ENCODE peak calls at places on chromosomes 13 and 19, in eight cellular contexts. One of them, this sample, is unnamed.

GRCh38 chr13:79782541-79783216 is 301.7 kb downstream of the NDFIP2 start:
- DNase-seq in HFF-Myc: no peak
- DNase-seq in mucosa of gallbladder: no peak
- DNase-seq in NCI-H187 treated with DMSO at 0.1 percent for 48 hours: no peak
- DNase-seq in neural crest cell: peak; percentile 70
- DNase-seq in activated CD4-positive, alpha-beta T cell treated with anti-CD3 and anti-CD28 coated beads, Interleukin-2, amount 50 U/mL, for 48 hours: no peak
- DNase-seq in T-helper 2 cell: no peak
- DNase-seq in M059J: peak; percentile 54
- DNase-seq in this sample: no peak

GRCh38 chr13:110044521-110045200 is 258.3 kb upstream of the IRS2 start:
- DNase-seq in T-helper 2 cell: no peak
- DNase-seq in HFF-Myc: peak; percentile 56
- DNase-seq in neural crest cell: no peak
- DNase-seq in M059J: no peak
- DNase-seq in activated CD4-positive, alpha-beta T cell treated with anti-CD3 and anti-CD28 coated beads, Interleukin-2, amount 50 U/mL, for 48 hours: no peak
- DNase-seq in NCI-H187 treated with DMSO at 0.1 percent for 48 hours: peak; percentile 74
- DNase-seq in mucosa of gallbladder: no peak
- DNase-seq in this sample: no peak

GRCh38 chr19:7928741-7929701 is 3.1 kb upstream of the CTXN1 start:
- DNase-seq in T-helper 2 cell: peak; percentile 68
- DNase-seq in mucosa of gallbladder: no peak
- DNase-seq in M059J: peak; percentile 91
- DNase-seq in NCI-H187 treated with DMSO at 0.1 percent for 48 hours: no peak
- DNase-seq in HFF-Myc: peak; percentile 63
- DNase-seq in activated CD4-positive, alpha-beta T cell treated with anti-CD3 and anti-CD28 coated beads, Interleukin-2, amount 50 U/mL, for 48 hours: peak; percentile 69
- DNase-seq in neural crest cell: peak; percentile 42
- DNase-seq in this sample: peak; percentile 52

GRCh38 chr19:5332501-5332900 is 8.1 kb downstream of the PTPRS start:
- DNase-seq in neural crest cell: no peak
- DNase-seq in T-helper 2 cell: no peak
- DNase-seq in HFF-Myc: no peak
- DNase-seq in mucosa of gallbladder: no peak
- DNase-seq in M059J: no peak
- DNase-seq in NCI-H187 treated with DMSO at 0.1 percent for 48 hours: no peak
- DNase-seq in activated CD4-positive, alpha-beta T cell treated with anti-CD3 and anti-CD28 coated beads, Interleukin-2, amount 50 U/mL, for 48 hours: no peak
- DNase-seq in this sample: no peak

GRCh38 chr13:113616991-113617749 is 32.6 kb downstream of the TFDP1 start:
- DNase-seq in NCI-H187 treated with DMSO at 0.1 percent for 48 hours: peak; percentile 59
- DNase-seq in M059J: no peak
- DNase-seq in HFF-Myc: no peak
- DNase-seq in T-helper 2 cell: no peak
- DNase-seq in activated CD4-positive, alpha-beta T cell treated with anti-CD3 and anti-CD28 coated beads, Interleukin-2, amount 50 U/mL, for 48 hours: no peak
- DNase-seq in neural crest cell: no peak
- DNase-seq in mucosa of gallbladder: no peak
- DNase-seq in this sample: no peak

GRCh38 chr13:27472441-27472840 is 22.1 kb upstream of the MTIF3 start:
- DNase-seq in activated CD4-positive, alpha-beta T cell treated with anti-CD3 and anti-CD28 coated beads, Interleukin-2, amount 50 U/mL, for 48 hours: no peak
- DNase-seq in M059J: no peak
- DNase-seq in mucosa of gallbladder: no peak
- DNase-seq in neural crest cell: no peak
- DNase-seq in NCI-H187 treated with DMSO at 0.1 percent for 48 hours: no peak
- DNase-seq in T-helper 2 cell: no peak
- DNase-seq in HFF-Myc: no peak
- DNase-seq in this sample: no peak

GRCh38 chr13:94711561-94712286 is 621 bp downstream of the SOX21 start:
- DNase-seq in HFF-Myc: no peak
- DNase-seq in activated CD4-positive, alpha-beta T cell treated with anti-CD3 and anti-CD28 coated beads, Interleukin-2, amount 50 U/mL, for 48 hours: peak; percentile 49
- DNase-seq in M059J: peak; percentile 54
- DNase-seq in neural crest cell: peak; percentile 36
- DNase-seq in mucosa of gallbladder: no peak
- DNase-seq in NCI-H187 treated with DMSO at 0.1 percent for 48 hours: no peak
- DNase-seq in T-helper 2 cell: peak; percentile 54
- DNase-seq in this sample: no peak

GRCh38 chr13:35988648-35989081 is 142.5 kb downstream of the DCLK1 start:
- DNase-seq in T-helper 2 cell: no peak
- DNase-seq in neural crest cell: no peak
- DNase-seq in NCI-H187 treated with DMSO at 0.1 percent for 48 hours: no peak
- DNase-seq in M059J: peak; percentile 87
- DNase-seq in HFF-Myc: no peak
- DNase-seq in activated CD4-positive, alpha-beta T cell treated with anti-CD3 and anti-CD28 coated beads, Interleukin-2, amount 50 U/mL, for 48 hours: no peak
- DNase-seq in mucosa of gallbladder: no peak
- DNase-seq in this sample: no peak

GRCh38 chr19:6693681-6694080 is 23.7 kb upstream of the TNFSF14 start:
- DNase-seq in T-helper 2 cell: no peak
- DNase-seq in neural crest cell: no peak
- DNase-seq in NCI-H187 treated with DMSO at 0.1 percent for 48 hours: no peak
- DNase-seq in M059J: no peak
- DNase-seq in mucosa of gallbladder: no peak
- DNase-seq in HFF-Myc: no peak
- DNase-seq in activated CD4-positive, alpha-beta T cell treated with anti-CD3 and anti-CD28 coated beads, Interleukin-2, amount 50 U/mL, for 48 hours: no peak
- DNase-seq in this sample: no peak

GRCh38 chr19:36215276-36216171 is 618 bp downstream of the ZNF146 start:
- DNase-seq in mucosa of gallbladder: no peak
- DNase-seq in activated CD4-positive, alpha-beta T cell treated with anti-CD3 and anti-CD28 coated beads, Interleukin-2, amount 50 U/mL, for 48 hours: peak; percentile 41
- DNase-seq in neural crest cell: peak; percentile 7
- DNase-seq in HFF-Myc: no peak
- DNase-seq in NCI-H187 treated with DMSO at 0.1 percent for 48 hours: no peak
- DNase-seq in T-helper 2 cell: peak; percentile 35
- DNase-seq in M059J: no peak
- DNase-seq in this sample: peak; percentile 2

This sample was measured in stimulated activated naive CD4-positive, alpha-beta T cell treated with Interleukin-2 at 50 U/mL for 16 hours.